ENCODE peak calls at places on chromosome 3, in five cellular contexts. Y is WERI-Rb-1; L is germinal center; T is activated naive CD8-positive, alpha-beta T cell treated with anti-CD3 and anti-CD28 coated beads for 36 hours; G is PC-3. X is an unnamed sample.

GRCh38 chr3:162525052-162525451 is 1028.4 kb downstream of the OTOL1 start:
- DNase-seq in Y (no peak), T (no peak), L (no peak), G (no peak), X (no peak)

GRCh38 chr3:111735271-111735758 is 123.8 kb upstream of the PHLDB2 start:
- DNase-seq in Y (no peak), L (no peak), G (peak), T (no peak), X (peak)

GRCh38 chr3:8152826-8153418 is 348.7 kb upstream of the LMCD1 start:
- DNase-seq in T (no peak), G (no peak), Y (no peak), L (no peak), X (no peak)

GRCh38 chr3:196501316-196502064 is 2.1 kb downstream of the RNF168 start:
- DNase-seq in L (no peak), G (peak), T (peak), Y (no peak), X (no peak)

GRCh38 chr3:164179110-164179774 is 899.1 kb downstream of the SI start:
- DNase-seq in Y (no peak), L (no peak), T (no peak), G (no peak), X (no peak)

GRCh38 chr3:10263549-10264363 is 15.5 kb downstream of the TATDN2 start:
- DNase-seq in G (peak), T (peak), L (peak), Y (peak), X (peak)

GRCh38 chr3:194135806-194136518 is at the start of gene HES1:
- DNase-seq in G (peak), Y (peak), T (peak), L (peak), X (peak)

GRCh38 chr3:60743631-60744164 is 507.6 kb downstream of the FHIT start:
- DNase-seq in G (no peak), L (no peak), Y (no peak), T (no peak), X (no peak)

GRCh38 chr3:46881819-46882376 is 4.4 kb downstream of the PTH1R start:
- DNase-seq in T (no peak), L (no peak), Y (peak), G (no peak), X (no peak)

GRCh38 chr3:148971819-148972218 is 19.5 kb upstream of the GYG1 start:
- DNase-seq in G (no peak), Y (no peak), T (no peak), L (no peak), X (no peak)

GRCh38 chr3:119368243-119368800 is 74.1 kb downstream of the ARHGAP31 start:
- DNase-seq in Y (no peak), G (no peak), T (no peak), L (no peak), X (no peak)

GRCh38 chr3:131174752-131175151 is 148.1 kb downstream of the NEK11 start:
- DNase-seq in T (peak), Y (no peak), L (no peak), G (peak), X (no peak)

GRCh38 chr3:133472242-133472641 is 72.4 kb downstream of the BFSP2 start:
- DNase-seq in Y (no peak), G (no peak), T (no peak), L (no peak), X (no peak)

GRCh38 chr3:30170681-30171438 is 435.5 kb upstream of the TGFBR2 start:
- DNase-seq in G (no peak), L (no peak), T (no peak), Y (no peak), X (no peak)

GRCh38 chr3:123081718-123082369 is 15.0 kb downstream of the PDIA5 start:
- DNase-seq in L (no peak), Y (peak), T (no peak), G (no peak), X (no peak)

GRCh38 chr3:56366641-56366984 is 101.7 kb downstream of the ERC2 start:
- DNase-seq in L (no peak), Y (peak), G (no peak), T (no peak), X (no peak)

GRCh38 chr3:15367059-15367458 is 34.7 kb upstream of the SH3BP5 start:
- DNase-seq in L (no peak), G (peak), T (no peak), Y (no peak), X (no peak)

GRCh38 chr3:164883161-164883560 is 195.1 kb downstream of the SI start:
- DNase-seq in G (no peak), L (no peak), Y (no peak), T (no peak), X (no peak)

GRCh38 chr3:10974746-10975375 is 17.7 kb upstream of the SLC6A1 start:
- DNase-seq in T (no peak), G (no peak), Y (no peak), L (no peak), X (no peak)

GRCh38 chr3:108940568-108941285 is 13.0 kb downstream of the GUCA1C start:
- DNase-seq in G (no peak), L (no peak), Y (no peak), T (no peak), X (no peak)

GRCh38 chr3:115388166-115388565 is 235.1 kb upstream of the GAP43 start:
- DNase-seq in G (no peak), T (no peak), L (no peak), Y (no peak), X (no peak)

GRCh38 chr3:159832024-159832423 is 156.6 kb upstream of the IL12A start:
- DNase-seq in G (no peak), L (peak), T (no peak), Y (no peak), X (no peak)

GRCh38 chr3:170171563-170171962 is 10.0 kb downstream of the PHC3 start:
- DNase-seq in L (no peak), T (no peak), Y (no peak), G (no peak), X (no peak)

GRCh38 chr3:57079221-57079831 is 18.9 kb downstream of the SPATA12 start:
- DNase-seq in Y (peak), G (peak), L (peak), T (no peak), X (no peak)

GRCh38 chr3:41356775-41357174 is 157.5 kb downstream of the CTNNB1 start:
- DNase-seq in Y (no peak), G (peak), T (no peak), L (no peak), X (no peak)

GRCh38 chr3:54131026-54131605 is 8.8 kb downstream of the CACNA2D3 start:
- DNase-seq in T (no peak), Y (no peak), L (no peak), G (no peak), X (no peak)